ENCODE peak calls at places on chromosomes 12 and 14, in six cellular contexts. R is suprapubic skin; F is CD8-positive, alpha-beta T cell; I is choroid plexus epithelial cell; J is GM10248; O is mesothelial cell of epicardium. U is an unnamed sample.

GRCh38 chr12:91205791-91206190 is 23.2 kb upstream of the DCN start:
- DNase-seq in R (no peak), F (no peak), I (no peak), J (no peak), O (no peak), U (no peak)

GRCh38 chr12:6608592-6609311 is 1.6 kb upstream of the CHD4 start:
- DNase-seq in R (no peak), F (no peak), I (no peak), J (no peak), O (no peak), U (no peak)

GRCh38 chr12:54682674-54683073 is 34.5 kb upstream of the DCD start:
- DNase-seq in R (no peak), F (no peak), I (no peak), J (no peak), O (no peak), U (no peak)

GRCh38 chr12:128140551-128140950 is 126.4 kb upstream of the TMEM132C start:
- DNase-seq in R (no peak), F (no peak), I (no peak), J (no peak), O (no peak), U (no peak)

GRCh38 chr14:50008562-50009355 is 107.6 kb downstream of the VCPKMT start:
- DNase-seq in R (no peak), F (no peak), I (peak; percentile 67), J (no peak), O (no peak), U (no peak)

GRCh38 chr12:5803532-5803931 is 141.5 kb downstream of the ANO2 start:
- DNase-seq in R (no peak), F (no peak), I (no peak), J (no peak), O (no peak), U (no peak)

GRCh38 chr14:81147140-81147897 is 73.4 kb downstream of the GTF2A1 start:
- DNase-seq in R (no peak), F (no peak), I (no peak), J (no peak), O (no peak), U (no peak)

GRCh38 chr12:29427964-29428363 is 47.0 kb upstream of the ERGIC2 start:
- DNase-seq in R (no peak), F (no peak), I (peak; percentile 10), J (peak; percentile 63), O (no peak), U (no peak)

GRCh38 chr12:110074089-110074488 is 25.8 kb upstream of the C12orf76 start:
- DNase-seq in R (no peak), F (no peak), I (no peak), J (no peak), O (no peak), U (no peak)

GRCh38 chr12:22738945-22739344 is 114.0 kb downstream of the ETNK1 start:
- DNase-seq in R (no peak), F (no peak), I (peak; percentile 49), J (no peak), O (no peak), U (no peak)

GRCh38 chr12:78442454-78442801 is 422.1 kb upstream of the SYT1 start:
- DNase-seq in R (no peak), F (no peak), I (peak; percentile 76), J (no peak), O (no peak), U (no peak)

GRCh38 chr12:57389033-57389432 is 41.8 kb downstream of the R3HDM2 start:
- DNase-seq in R (no peak), F (no peak), I (peak; percentile 81), J (no peak), O (no peak), U (no peak)

GRCh38 chr12:117377758-117378157 is 16.3 kb upstream of the NOS1 start:
- DNase-seq in R (no peak), F (no peak), I (no peak), J (no peak), O (no peak), U (no peak)

GRCh38 chr14:28944605-28945004 is 178.0 kb downstream of the FOXG1 start:
- DNase-seq in R (no peak), F (no peak), I (no peak), J (no peak), O (no peak), U (no peak)

DNA sequence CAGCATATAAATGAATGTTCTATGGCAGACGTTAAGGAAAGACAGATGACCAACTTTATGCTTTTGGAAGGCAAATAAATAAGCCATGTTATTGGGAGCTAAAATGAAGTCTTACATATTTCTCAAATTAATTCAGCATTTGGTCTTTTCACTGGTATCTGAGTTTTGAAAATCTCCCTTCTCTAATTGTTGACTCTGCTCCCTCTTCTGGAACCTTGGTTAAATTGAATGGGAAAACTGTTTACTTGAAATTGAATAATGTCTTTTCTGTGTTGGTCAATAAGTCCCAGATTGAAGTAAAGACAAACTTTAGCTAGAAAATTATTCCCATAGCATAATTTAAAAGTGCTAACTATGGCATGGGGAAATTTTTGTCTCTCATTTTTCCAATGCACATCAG is 38.7 kb downstream of the LGR5 start:
- DNase-seq in R (no peak), F (no peak), I (no peak), J (no peak), O (no peak), U (no peak)
- TF ChIP-seq CTCF in R (no peak), F (no peak), I (no peak), J (no peak), O (no peak), U (no peak)

GRCh38 chr14:51554953-51555352 is 96.8 kb upstream of the FRMD6 start:
- DNase-seq in R (no peak), F (no peak), I (peak; percentile 67), J (no peak), O (no peak), U (no peak)
- TF ChIP-seq CTCF in R (no peak), F (no peak), I (peak; percentile 41), J (no peak), O (no peak), U (no peak)

GRCh38 chr12:15278816-15279658 is 43.3 kb upstream of the PTPRO start:
- DNase-seq in R (peak; percentile 82), F (no peak), I (peak; percentile 34), J (no peak), O (no peak), U (no peak)
- TF ChIP-seq CTCF in R (no peak), F (no peak), I (no peak), J (no peak), O (no peak), U (no peak)

DNA sequence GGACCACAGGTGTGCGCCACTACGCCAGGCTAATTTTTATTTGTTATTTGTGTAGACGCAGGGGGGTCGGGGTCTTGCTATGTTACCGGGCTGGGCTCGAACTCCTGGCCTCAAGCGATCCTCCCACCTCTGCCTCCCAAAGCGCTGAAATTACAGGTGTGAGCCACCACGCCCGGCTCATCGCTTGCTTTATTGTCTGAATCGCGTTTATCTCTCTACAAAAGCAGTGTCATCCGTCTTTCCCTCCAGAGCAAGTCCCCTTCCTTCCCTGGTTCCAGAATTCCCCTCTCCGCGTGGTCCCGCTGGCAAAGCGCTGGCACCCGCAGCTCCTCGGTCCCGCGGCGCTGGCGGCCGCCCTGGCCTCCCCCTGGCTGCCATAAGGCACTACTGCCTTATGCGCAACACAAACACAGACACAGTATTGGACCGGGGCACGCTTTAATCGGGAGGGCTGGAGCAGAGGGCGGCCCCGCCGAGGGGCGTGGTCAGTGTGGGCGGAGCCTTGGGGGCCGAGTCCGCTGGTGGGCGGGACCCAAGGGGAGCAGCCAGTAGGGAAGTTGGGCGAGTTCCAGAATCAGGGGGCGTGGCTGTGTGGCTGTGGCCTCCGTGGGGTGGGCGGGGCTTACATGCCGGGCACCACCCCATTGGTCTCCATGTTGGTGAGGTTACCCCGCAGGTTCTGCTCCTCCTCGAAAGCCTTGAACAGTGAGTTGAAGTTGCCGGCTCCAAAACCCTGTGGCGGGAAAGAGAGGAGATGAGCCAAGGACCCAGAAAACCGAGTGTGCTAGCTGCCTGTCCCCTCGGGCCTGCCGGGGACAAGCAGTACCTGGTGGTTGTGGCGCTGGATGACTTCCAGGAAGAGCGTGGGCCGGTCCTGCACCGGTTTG is 19.3 kb downstream of the HPD start:
- DNase-seq in R (peak; percentile 99), F (peak; percentile 100), I (peak; percentile 99), J (peak; percentile 100), O (peak; percentile 100), U (peak; percentile 100)
- TF ChIP-seq CTCF in R (peak; percentile 55), F (peak; percentile 27), I (peak; percentile 42), J (no peak), O (no peak), U (no peak)